ENCODE peak calls at places on chromosome 15, in four cellular contexts. One of them, this sample, is unnamed.

GRCh38 chr15:73488698-73489097 is 45.7 kb downstream of the REC114 start:
- DNase-seq in H9: no peak
- DNase-seq in IMR-90: no peak
- DNase-seq in H1: no peak
- DNase-seq in this sample: no peak

GRCh38 chr15:39579487-39580116 is 1.3 kb upstream of the THBS1 start:
- DNase-seq in H9: peak
- DNase-seq in IMR-90: peak
- DNase-seq in H1: peak
- DNase-seq in this sample: peak

GRCh38 chr15:97084650-97085049 is 754.1 kb downstream of the NR2F2 start:
- DNase-seq in H9: no peak
- DNase-seq in IMR-90: no peak
- DNase-seq in H1: no peak
- DNase-seq in this sample: no peak

GRCh38 chr15:58724471-58724870 is 25.0 kb downstream of the ADAM10 start:
- DNase-seq in H9: no peak
- DNase-seq in IMR-90: peak
- DNase-seq in H1: no peak
- DNase-seq in this sample: no peak

GRCh38 chr15:98881526-98882517 is 125.8 kb downstream of the PGPEP1L start:
- DNase-seq in H9: no peak
- DNase-seq in IMR-90: peak
- DNase-seq in H1: no peak
- DNase-seq in this sample: peak

GRCh38 chr15:65196637-65197336 is 11.6 kb upstream of the CLPX start:
- DNase-seq in H9: no peak
- DNase-seq in IMR-90: no peak
- DNase-seq in H1: no peak
- DNase-seq in this sample: no peak

GRCh38 chr15:61063875-61064320 is 165.2 kb downstream of the RORA start:
- DNase-seq in H9: no peak
- DNase-seq in IMR-90: no peak
- DNase-seq in H1: no peak
- DNase-seq in this sample: no peak

GRCh38 chr15:76961277-76962010 is 29.9 kb downstream of the RCN2 start:
- DNase-seq in H9: no peak
- DNase-seq in IMR-90: no peak
- DNase-seq in H1: no peak
- DNase-seq in this sample: peak

GRCh38 chr15:89526181-89526580 is 29.8 kb upstream of the RHCG start:
- DNase-seq in H9: no peak
- DNase-seq in IMR-90: no peak
- DNase-seq in H1: no peak
- DNase-seq in this sample: no peak

GRCh38 chr15:85284497-85284896 is 95.9 kb upstream of the AKAP13 start:
- DNase-seq in H9: no peak
- DNase-seq in IMR-90: no peak
- DNase-seq in H1: no peak
- DNase-seq in this sample: no peak

GRCh38 chr15:34365073-34365825 is 1.7 kb downstream of the LPCAT4 start:
- DNase-seq in H9: no peak
- DNase-seq in IMR-90: no peak
- DNase-seq in H1: no peak
- DNase-seq in this sample: peak

GRCh38 chr15:96330450-96331140 is at the start of gene NR2F2:
- DNase-seq in H9: peak
- DNase-seq in IMR-90: peak
- DNase-seq in H1: peak
- DNase-seq in this sample: peak

GRCh38 chr15:28888302-28888894 is 2.6 kb downstream of the APBA2 start:
- DNase-seq in H9: no peak
- DNase-seq in IMR-90: no peak
- DNase-seq in H1: no peak
- DNase-seq in this sample: no peak

GRCh38 chr15:65277015-65277414 is 9.7 kb downstream of the PARP16 start:
- DNase-seq in H9: no peak
- DNase-seq in IMR-90: no peak
- DNase-seq in H1: no peak
- DNase-seq in this sample: no peak

GRCh38 chr15:63503739-63504246 is 600 bp upstream of the USP3 start:
- DNase-seq in H9: peak
- DNase-seq in IMR-90: peak
- DNase-seq in H1: no peak
- DNase-seq in this sample: peak

GRCh38 chr15:63505842-63506222 is 1.4 kb downstream of the USP3 start:
- DNase-seq in H9: no peak
- DNase-seq in IMR-90: no peak
- DNase-seq in H1: no peak
- DNase-seq in this sample: no peak

GRCh38 chr15:63504979-63505841 is 817 bp downstream of the USP3 start:
- DNase-seq in H9: peak
- DNase-seq in IMR-90: peak
- DNase-seq in H1: no peak
- DNase-seq in this sample: peak

GRCh38 chr15:63502843-63503738 is 1.3 kb upstream of the USP3 start:
- DNase-seq in H9: peak
- DNase-seq in IMR-90: peak
- DNase-seq in H1: no peak
- DNase-seq in this sample: peak

GRCh38 chr15:63504247-63504978 is at the start of gene USP3:
- DNase-seq in H9: peak
- DNase-seq in IMR-90: peak
- DNase-seq in H1: peak
- DNase-seq in this sample: peak
- H3K4ac ChIP-seq in H9: no peak
- H3K4ac ChIP-seq in IMR-90: peak
- H3K4ac ChIP-seq in H1: no peak
- H3K4ac ChIP-seq in this sample: peak

GRCh38 chr15:70099966-70100494 is 2.3 kb upstream of the TLE3 start:
- DNase-seq in H9: no peak
- DNase-seq in IMR-90: no peak
- DNase-seq in H1: no peak
- DNase-seq in this sample: peak
- H2BK5ac ChIP-seq in H9: no peak
- H2BK5ac ChIP-seq in IMR-90: no peak
- H2BK5ac ChIP-seq in H1: peak
- H2BK5ac ChIP-seq in this sample: peak

DNA sequence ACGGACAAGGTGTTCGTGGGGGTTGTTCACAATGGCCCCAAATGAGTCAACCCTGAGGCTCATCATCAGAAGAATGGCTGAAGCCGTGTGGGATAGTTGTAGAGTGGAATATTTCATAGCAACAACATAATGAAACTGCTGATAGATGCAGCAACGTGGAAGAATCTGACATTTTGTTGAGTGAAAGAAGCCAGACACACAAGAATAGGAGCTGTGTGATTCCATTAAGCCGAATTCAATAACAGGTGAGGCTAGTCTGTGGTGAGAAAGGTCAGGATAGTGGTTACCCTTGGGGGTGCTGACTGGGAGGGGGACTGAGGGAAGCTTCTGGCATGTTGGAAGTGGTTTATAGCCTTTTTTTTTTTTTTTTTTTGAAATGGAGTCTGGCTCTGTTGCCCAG is 144.0 kb downstream of the SMAD6 start:
- DNase-seq in H9: no peak
- DNase-seq in IMR-90: no peak
- DNase-seq in H1: no peak
- DNase-seq in this sample: no peak
- H3K56ac ChIP-seq in H9: no peak
- H3K56ac ChIP-seq in IMR-90: no peak
- H3K56ac ChIP-seq in H1: no peak
- H3K56ac ChIP-seq in this sample: no peak

GRCh38 chr15:72368895-72369294 is 6.9 kb downstream of the HEXA start:
- DNase-seq in H9: no peak
- DNase-seq in IMR-90: no peak
- DNase-seq in H1: no peak
- DNase-seq in this sample: no peak
- H3K4ac ChIP-seq in H9: no peak
- H3K4ac ChIP-seq in IMR-90: no peak
- H3K4ac ChIP-seq in H1: no peak
- H3K4ac ChIP-seq in this sample: no peak

DNA sequence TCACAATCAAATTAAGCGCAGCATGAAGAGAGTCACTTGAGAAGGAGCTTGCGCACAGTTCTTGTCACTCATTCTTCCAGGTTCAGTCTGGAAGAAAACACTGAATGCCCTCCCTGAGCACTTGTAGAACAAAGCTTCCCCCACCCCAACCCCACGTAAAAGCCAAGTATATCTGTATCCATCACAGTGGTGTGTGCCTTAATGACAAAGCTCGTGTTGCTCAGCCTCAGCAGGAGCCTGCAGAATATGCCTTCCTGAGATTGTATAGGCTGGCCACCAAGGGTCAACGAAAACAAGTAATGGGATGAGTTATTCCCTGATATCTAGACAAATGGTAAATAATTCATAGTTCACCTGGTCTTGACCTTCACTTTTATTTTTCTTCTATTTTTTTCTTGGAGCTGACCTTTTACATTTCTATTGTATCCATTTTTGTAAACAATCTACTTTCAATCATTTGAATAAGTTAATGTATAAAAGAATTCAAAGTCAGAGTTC is 405.7 kb upstream of the TPM1 start:
- DNase-seq in H9: no peak
- DNase-seq in IMR-90: no peak
- DNase-seq in H1: no peak
- DNase-seq in this sample: no peak
- H2BK5ac ChIP-seq in H9: no peak
- H2BK5ac ChIP-seq in IMR-90: no peak
- H2BK5ac ChIP-seq in H1: no peak
- H2BK5ac ChIP-seq in this sample: no peak